ENCODE peak calls at places on chromosome 11, in four cellular contexts. E is sigmoid colon, L is OCI-LY7, D is astrocyte of the spinal cord. Q is an unnamed sample.

GRCh38 chr11:128195057-128195751 is 392.2 kb downstream of the ETS1 start:
- DNase-seq in L (no peak), E (no peak), D (no peak), Q (no peak)

GRCh38 chr11:118374729-118375128 is 15.3 kb downstream of the UBE4A start:
- DNase-seq in L (no peak), E (no peak), D (no peak), Q (no peak)

GRCh38 chr11:80441821-80442220 is 1001.0 kb upstream of the TENM4 start:
- DNase-seq in L (no peak), E (no peak), D (peak; percentile 45), Q (no peak)

GRCh38 chr11:43895601-43896000 is 15.0 kb downstream of the ALKBH3 start:
- DNase-seq in D (no peak), L (no peak), E (no peak), Q (no peak)

GRCh38 chr11:19327280-19327679 is 86.5 kb upstream of the E2F8 start:
- DNase-seq in L (no peak), E (no peak), D (no peak), Q (no peak)

GRCh38 chr11:27693398-27693797 is 6.9 kb downstream of the BDNF start:
- DNase-seq in L (no peak), E (no peak), D (no peak), Q (no peak)

GRCh38 chr11:66697988-66698387 is 20.3 kb upstream of the RBM4B start:
- DNase-seq in E (no peak), L (no peak), D (no peak), Q (no peak)

GRCh38 chr11:133545199-133545709 is 13.0 kb upstream of the OPCML start:
- DNase-seq in D (no peak), E (no peak), L (peak; percentile 25), Q (no peak)

GRCh38 chr11:78788533-78788932 is 213.9 kb upstream of the NARS2 start:
- DNase-seq in L (no peak), D (no peak), E (no peak), Q (no peak)

GRCh38 chr11:3014943-3015342 is 22.8 kb upstream of the NAP1L4 start:
- DNase-seq in D (no peak), E (no peak), L (no peak), Q (no peak)

GRCh38 chr11:8019671-8020597 is 32.8 kb downstream of the EIF3F start:
- DNase-seq in D (peak; percentile 9), E (no peak), L (no peak), Q (peak; percentile 50)

GRCh38 chr11:60777572-60777971 is 7.6 kb upstream of the MS4A10 start:
- DNase-seq in E (no peak), L (no peak), D (peak; percentile 59), Q (peak; percentile 89)

DNA sequence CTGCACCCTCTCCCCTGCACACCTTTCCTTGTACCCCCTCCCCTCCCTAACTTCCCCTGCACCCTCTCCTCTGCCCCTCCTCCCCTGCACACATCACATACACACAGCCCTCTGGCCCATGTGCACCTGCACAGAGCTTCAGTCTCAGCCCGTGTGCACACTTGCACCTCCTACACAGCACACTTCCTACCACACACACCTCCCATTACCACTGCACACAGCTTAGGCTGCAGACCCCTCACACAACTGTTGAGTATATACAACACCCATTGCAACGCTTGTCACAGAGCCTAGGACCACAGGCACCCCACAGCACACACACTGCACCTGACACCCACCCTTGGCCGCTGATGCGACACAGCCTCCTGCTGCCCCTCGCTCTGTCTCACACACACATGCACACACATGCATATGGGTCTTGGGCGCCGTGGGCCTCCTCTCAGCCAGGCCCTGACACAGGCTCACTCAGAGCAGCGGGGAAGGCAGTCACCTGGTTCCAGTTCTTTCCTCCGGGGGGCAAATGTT is 404 bp downstream of the SIGIRR start:
- DNase-seq in L (peak; percentile 49), E (no peak), D (no peak), Q (no peak)
- H3K4me3 ChIP-seq in L (peak overlapping the region; percentile 54), E (no peak overlapping the region), D (no peak overlapping the region), Q (no peak overlapping the region)

GRCh38 chr11:13355191-13355590 is 77.6 kb downstream of the BMAL1 start:
- DNase-seq in E (no peak), L (no peak), D (no peak), Q (no peak)
- TF ChIP-seq CTCF in E (no peak), L (no peak), D (no peak), Q (no peak)

GRCh38 chr11:120816711-120817110 is 207.2 kb upstream of the TBCEL start:
- DNase-seq in D (no peak), E (no peak), L (no peak), Q (no peak)

GRCh38 chr11:120817131-120817530 is 206.8 kb upstream of the TBCEL start:
- DNase-seq in E (no peak), D (no peak), L (no peak), Q (no peak)

GRCh38 chr11:120819437-120819836 is 204.5 kb upstream of the TBCEL start:
- DNase-seq in D (no peak), L (no peak), E (no peak), Q (no peak)

GRCh38 chr11:120819003-120819402 is 204.9 kb upstream of the TBCEL start:
- DNase-seq in L (no peak), D (no peak), E (no peak), Q (no peak)

DNA sequence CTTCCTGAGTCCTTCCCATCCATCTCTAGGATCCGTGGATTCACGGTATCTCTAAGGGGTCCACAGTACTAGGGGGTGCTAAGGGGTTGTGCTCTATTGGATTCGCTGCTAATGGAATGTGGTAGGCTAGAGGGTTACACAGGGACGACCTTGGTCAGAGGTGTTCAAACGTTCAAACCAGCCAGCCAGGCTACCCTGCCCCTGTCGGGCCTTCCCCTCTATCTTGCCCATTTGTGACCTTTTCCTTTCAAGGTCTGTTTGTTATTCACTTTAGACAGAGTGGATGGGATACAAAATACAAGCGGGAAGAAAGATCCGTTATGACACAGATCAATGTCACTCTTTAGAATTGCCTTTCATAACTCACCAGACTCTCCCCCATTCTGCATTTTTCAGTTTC is 205.8 kb upstream of the TBCEL start:
- DNase-seq in E (no peak), D (no peak), L (no peak), Q (no peak)
- H3K4me3 ChIP-seq in E (no peak overlapping the region), D (no peak overlapping the region), L (no peak overlapping the region), Q (no peak overlapping the region)

GRCh38 chr11:86978756-86979608 is 23.8 kb upstream of the FZD4 start:
- DNase-seq in L (peak; percentile 54), D (peak; percentile 61), E (no peak), Q (peak; percentile 67)
- TF ChIP-seq CTCF in L (peak; percentile 95), D (peak; percentile 69), E (peak; percentile 25), Q (peak; percentile 65)

DNA sequence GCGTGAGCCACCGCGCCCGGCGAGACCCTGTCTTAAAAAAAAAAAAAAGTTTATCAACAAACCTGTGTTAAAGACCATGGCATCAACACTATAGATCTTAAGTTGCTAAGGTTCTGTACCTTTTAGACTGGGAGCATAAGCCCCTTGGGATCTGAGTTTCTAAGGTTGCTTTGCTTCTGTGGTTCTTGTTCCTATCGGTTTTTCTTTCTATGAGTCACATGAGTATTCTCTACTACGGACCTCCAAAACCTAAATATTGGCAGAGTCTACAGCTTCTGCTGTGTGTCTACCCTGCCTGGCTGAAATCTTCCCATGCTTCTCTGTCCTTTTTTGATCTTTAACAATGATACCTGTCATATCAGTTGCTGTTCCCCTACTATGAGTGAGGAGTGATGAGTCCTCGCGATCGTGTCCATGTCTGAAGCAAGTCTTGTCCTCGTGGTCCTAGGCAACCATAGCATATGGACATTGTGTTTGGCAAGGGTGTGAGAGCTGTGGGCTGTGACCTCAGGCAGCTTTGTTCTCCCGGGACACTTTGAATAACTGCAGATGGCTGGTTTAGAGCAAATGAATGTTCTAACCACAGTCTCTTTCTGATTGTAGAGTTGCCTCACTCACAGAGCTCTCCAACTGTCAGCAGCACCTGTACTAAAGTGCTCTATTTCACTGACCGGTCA is 9.0 kb upstream of the DLAT start:
- DNase-seq in E (no peak), L (no peak), D (peak; percentile 42), Q (peak; percentile 74)
- H3K4me3 ChIP-seq in E (no peak overlapping the region), L (no peak overlapping the region), D (no peak overlapping the region), Q (no peak overlapping the region)

Q was measured in foreskin fibroblast.